ENCODE peak calls at places on chromosomes 11 and 22, in four cellular contexts. N is OCI-LY7, D is neural progenitor cell, Q is hepatocyte. W is an unnamed sample.

GRCh38 chr11:100672483-100673038 is 14.5 kb upstream of the ARHGAP42 start:
- DNase-seq in N (no peak), D (no peak), Q (no peak), W (no peak)

GRCh38 chr11:65854871-65855837 is 2.8 kb downstream of the CFL1 start:
- DNase-seq in N (no peak), D (no peak), Q (no peak), W (no peak)

GRCh38 chr11:41950470-41951143 is 491.2 kb upstream of the LRRC4C start:
- DNase-seq in N (no peak), D (peak), Q (no peak), W (no peak)

GRCh38 chr11:126637800-126638175 is 282.3 kb downstream of the ST3GAL4 start:
- DNase-seq in N (no peak), D (no peak), Q (no peak), W (no peak)

GRCh38 chr22:36586852-36587251 is 57.9 kb upstream of the EIF3D start:
- DNase-seq in N (no peak), D (no peak), Q (no peak), W (no peak)

GRCh38 chr22:23481369-23481768 is 98.7 kb downstream of the IGLL1 start:
- DNase-seq in N (no peak), D (no peak), Q (no peak), W (no peak)

GRCh38 chr11:59427068-59427382 is 812 bp upstream of the OR5A2 start:
- DNase-seq in N (no peak), D (no peak), Q (no peak), W (no peak)

GRCh38 chr22:22450343-22450839 is 58.2 kb downstream of the ZNF280B start:
- DNase-seq in N (peak), D (no peak), Q (no peak), W (no peak)

GRCh38 chr11:70333206-70333605 is 62.7 kb downstream of the PPFIA1 start:
- DNase-seq in N (no peak), D (no peak), Q (no peak), W (no peak)

GRCh38 chr11:2131371-2132228 is 7.6 kb downstream of the IGF2 start:
- DNase-seq in N (no peak), D (no peak), Q (no peak), W (no peak)

GRCh38 chr11:75246673-75247350 is 6.2 kb downstream of the TPBGL start:
- DNase-seq in N (no peak), D (no peak), Q (no peak), W (no peak)

GRCh38 chr11:7538023-7538422 is 24.2 kb downstream of the PPFIBP2 start:
- DNase-seq in N (no peak), D (no peak), Q (no peak), W (no peak)

GRCh38 chr22:37716708-37717107 is 19.9 kb downstream of the TRIOBP start:
- DNase-seq in N (no peak), D (no peak), Q (no peak), W (peak)

GRCh38 chr22:48578138-48579034 is 1249.3 kb downstream of the BRD1 start:
- DNase-seq in N (no peak), D (no peak), Q (no peak), W (no peak)

GRCh38 chr11:36508743-36509142 is 1.3 kb downstream of the TRAF6 start:
- DNase-seq in N (no peak), D (no peak), Q (no peak), W (peak)

GRCh38 chr11:24496728-24497396 is at the start of gene LUZP2:
- DNase-seq in N (no peak), D (peak), Q (peak), W (peak)

GRCh38 chr22:38312261-38312800 is 4.9 kb downstream of the CSNK1E start:
- DNase-seq in N (no peak), D (no peak), Q (peak), W (no peak)

GRCh38 chr22:27045103-27045940 is 387.9 kb downstream of the MIAT start:
- DNase-seq in N (no peak), D (no peak), Q (peak), W (peak)

GRCh38 chr11:68408512-68408911 is 52.0 kb upstream of the PPP6R3 start:
- DNase-seq in N (no peak), D (no peak), Q (no peak), W (no peak)

GRCh38 chr22:45036154-45036553 is 26.3 kb upstream of the PHF21B start:
- DNase-seq in N (no peak), D (no peak), Q (peak), W (no peak)

GRCh38 chr11:32706985-32707736 is 87.3 kb downstream of the CCDC73 start:
- DNase-seq in N (no peak), D (no peak), Q (peak), W (peak)

GRCh38 chr22:36237462-36238347 is 1.6 kb downstream of the APOL2 start:
- DNase-seq in N (peak), D (no peak), Q (no peak), W (peak)

GRCh38 chr11:4626207-4627105 is 10.8 kb upstream of the OR51D1 start:
- DNase-seq in N (peak), D (peak), Q (peak), W (peak)

GRCh38 chr11:68460741-68461283 is at the start of gene PPP6R3:
- DNase-seq in N (no peak), D (no peak), Q (no peak), W (no peak)

GRCh38 chr11:122917311-122917710 is 34.8 kb downstream of the JHY start:
- DNase-seq in N (no peak), D (no peak), Q (no peak), W (peak)

GRCh38 chr11:29395555-29396072 is 621.2 kb downstream of the KCNA4 start:
- DNase-seq in N (no peak), D (no peak), Q (no peak), W (no peak)

GRCh38 chr11:70660059-70660888 is 261.9 kb downstream of the CTTN start:
- DNase-seq in N (no peak), D (no peak), Q (no peak), W (no peak)

GRCh38 chr11:2169626-2170570 is 1.7 kb downstream of the TH start:
- DNase-seq in N (no peak), D (no peak), Q (no peak), W (no peak)

GRCh38 chr11:96338910-96339703 is 3.9 kb downstream of the MAML2 start:
- DNase-seq in N (peak), D (no peak), Q (no peak), W (peak)
- TF ChIP-seq EZH2phosphoT487 in N (no peak), D (no peak), Q (no peak), W (no peak)

GRCh38 chr11:121246021-121246768 is 46.4 kb upstream of the SC5D start:
- DNase-seq in N (no peak), D (peak), Q (no peak), W (no peak)

GRCh38 chr11:121248496-121248895 is 44.1 kb upstream of the SC5D start:
- DNase-seq in N (no peak), D (no peak), Q (no peak), W (peak)

GRCh38 chr11:121246769-121247035 is 45.9 kb upstream of the SC5D start:
- DNase-seq in N (no peak), D (peak), Q (no peak), W (no peak)

GRCh38 chr11:121250843-121251242 is 41.7 kb upstream of the SC5D start:
- DNase-seq in N (no peak), D (no peak), Q (peak), W (peak)

GRCh38 chr11:121249039-121249663 is 43.4 kb upstream of the SC5D start:
- DNase-seq in N (peak), D (peak), Q (peak), W (peak)
- TF ChIP-seq CTCF in N (peak), D (peak), Q (peak), W (peak)

GRCh38 chr11:131467645-131468270 is 97.3 kb downstream of the NTM start:
- DNase-seq in N (no peak), D (no peak), Q (no peak), W (no peak)

GRCh38 chr11:131464481-131464880 is 94.1 kb downstream of the NTM start:
- DNase-seq in N (no peak), D (no peak), Q (no peak), W (no peak)

GRCh38 chr11:131464024-131464423 is 93.6 kb downstream of the NTM start:
- DNase-seq in N (no peak), D (no peak), Q (no peak), W (no peak)

GRCh38 chr11:131465056-131465455 is 94.6 kb downstream of the NTM start:
- DNase-seq in N (no peak), D (no peak), Q (no peak), W (no peak)

DNA sequence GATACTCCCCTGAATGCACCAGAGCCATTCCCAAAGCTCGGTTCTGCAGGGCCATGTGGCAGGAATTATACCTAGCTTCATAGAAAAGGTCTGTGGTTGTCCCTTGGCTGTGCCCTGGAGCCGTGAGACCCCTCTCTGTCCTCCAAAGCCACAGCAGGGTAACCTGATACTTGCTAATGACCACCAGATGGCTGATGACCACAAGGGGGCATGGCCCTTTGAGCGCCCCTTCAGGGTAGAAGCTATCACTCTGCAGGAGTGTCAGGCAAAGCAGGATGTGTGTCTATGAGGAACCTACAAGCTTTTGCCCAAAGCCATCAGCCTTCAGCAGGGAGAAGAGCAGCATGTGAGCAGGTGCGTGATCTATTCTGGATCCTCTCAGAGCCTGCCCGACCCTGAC is 95.3 kb downstream of the NTM start:
- DNase-seq in N (no peak), D (peak), Q (no peak), W (no peak)
- TF ChIP-seq EZH2phosphoT487 in N (no peak), D (no peak), Q (no peak), W (no peak)

GRCh38 chr11:82733444-82734119 is at the start of gene FAM181B:
- DNase-seq in N (no peak), D (peak), Q (peak), W (no peak)
- TF ChIP-seq CTCF in N (no peak), D (no peak), Q (no peak), W (no peak)

DNA sequence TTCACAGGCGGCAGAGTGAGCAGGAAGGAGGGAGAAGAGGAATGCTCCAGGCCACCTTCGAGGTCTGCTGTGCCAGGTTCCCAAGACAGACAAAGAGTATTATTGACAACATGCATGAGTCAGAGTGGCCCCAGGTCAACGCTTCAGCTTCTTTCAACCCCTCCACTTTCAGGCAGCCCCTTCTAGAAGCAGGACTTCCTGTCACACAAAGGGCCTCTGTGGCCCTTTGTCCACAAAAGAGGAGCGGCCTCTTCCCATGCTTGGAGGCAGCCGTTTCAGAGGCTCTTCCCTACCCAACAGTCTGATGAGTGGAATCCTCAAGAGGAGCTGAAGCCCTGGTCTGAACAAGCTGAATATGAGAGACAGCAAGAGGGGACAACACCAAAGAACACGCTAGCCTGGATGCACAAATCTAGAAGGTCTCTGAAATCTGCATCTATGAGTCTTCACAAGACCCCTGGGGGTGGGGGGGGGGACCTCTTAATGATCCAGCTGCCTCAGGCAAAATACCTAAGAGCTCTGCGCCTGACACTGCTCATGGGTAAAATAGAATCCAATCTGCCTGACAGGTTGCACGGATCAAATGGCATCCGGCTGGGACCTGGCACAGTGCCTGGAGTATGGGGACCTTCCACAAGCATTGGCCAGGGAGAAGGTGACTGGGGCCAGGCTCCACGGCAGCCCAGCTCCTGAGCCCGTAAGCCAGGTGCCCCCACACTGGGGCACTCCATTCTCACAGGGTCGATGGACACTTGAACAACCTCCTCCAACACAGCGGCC is 67.5 kb downstream of the PACSIN2 start:
- DNase-seq in N (no peak), D (peak), Q (no peak), W (peak)
- TF ChIP-seq EZH2phosphoT487 in N (no peak), D (no peak), Q (no peak), W (no peak)